ENCODE peak calls at places on chromosomes 12 and 14, in eight cellular contexts. A is cardiac muscle cell, O is suprapubic skin, S is right atrium auricular region, J is tibial nerve, M is A549, W is psoas muscle, T is choroid plexus epithelial cell. F is an unnamed sample.
A peak's percentile ranks its signal among the peaks of the same experiment; 100 is the strongest.

GRCh38 chr12:38771871-38772270 is 133.5 kb downstream of the CPNE8 start:
- DNase-seq in A (peak; percentile 4), O (no peak), S (no peak), J (no peak), M (no peak), W (no peak), T (peak; percentile 5), F (no peak)

GRCh38 chr14:105860615-105861580 is 334.5 kb downstream of the TMEM121 start:
- DNase-seq in A (no peak), O (peak; percentile 42), S (no peak), J (no peak), M (no peak), W (no peak), T (no peak), F (no peak)

GRCh38 chr12:34297126-34297789 is 275.0 kb downstream of the ALG10 start:
- DNase-seq in A (no peak), O (no peak), S (no peak), J (no peak), M (no peak), W (peak; percentile 7), T (no peak), F (no peak)

GRCh38 chr14:54465654-54466053 is 23.1 kb downstream of the GMFB start:
- DNase-seq in A (no peak), O (no peak), S (no peak), J (no peak), M (no peak), W (no peak), T (no peak), F (no peak)

GRCh38 chr12:12872139-12872933 is 19.0 kb upstream of the GPRC5A start:
- DNase-seq in A (peak; percentile 63), O (no peak), S (no peak), J (no peak), M (peak; percentile 95), W (no peak), T (peak; percentile 79), F (peak; percentile 62)

GRCh38 chr12:118055144-118055557 is 5.8 kb downstream of the WSB2 start:
- DNase-seq in A (no peak), O (peak; percentile 72), S (no peak), J (peak; percentile 29), M (peak; percentile 82), W (peak; percentile 54), T (peak; percentile 50), F (no peak)

GRCh38 chr14:95265106-95266094 is 54.3 kb downstream of the CLMN start:
- DNase-seq in A (peak; percentile 93), O (no peak), S (no peak), J (no peak), M (peak; percentile 97), W (no peak), T (peak; percentile 96), F (peak; percentile 94)

GRCh38 chr12:3311491-3312103 is 179.4 kb upstream of the PRMT8 start:
- DNase-seq in A (no peak), O (no peak), S (no peak), J (no peak), M (no peak), W (no peak), T (no peak), F (no peak)

GRCh38 chr12:57893460-57894353 is 47.2 kb upstream of the CTDSP2 start:
- DNase-seq in A (peak; percentile 97), O (peak; percentile 95), S (peak; percentile 95), J (peak; percentile 85), M (no peak), W (peak; percentile 92), T (peak; percentile 95), F (peak; percentile 97)

GRCh38 chr14:95272057-95272456 is 47.7 kb downstream of the CLMN start:
- DNase-seq in A (no peak), O (no peak), S (no peak), J (no peak), M (peak; percentile 25), W (no peak), T (no peak), F (no peak)

GRCh38 chr14:68306934-68307758 is 485.7 kb downstream of the ZFP36L1 start:
- DNase-seq in A (no peak), O (no peak), S (no peak), J (no peak), M (no peak), W (no peak), T (no peak), F (peak; percentile 40)

GRCh38 chr14:75459099-75459741 is 31.4 kb downstream of the JDP2 start:
- DNase-seq in A (no peak), O (peak; percentile 67), S (peak; percentile 74), J (no peak), M (peak; percentile 19), W (no peak), T (no peak), F (no peak)

GRCh38 chr14:88245321-88245720 is 77.7 kb downstream of the KCNK10 start:
- DNase-seq in A (no peak), O (no peak), S (no peak), J (no peak), M (no peak), W (no peak), T (no peak), F (no peak)

GRCh38 chr12:93080994-93081809 is 152.1 kb upstream of the EEA1 start:
- DNase-seq in A (peak; percentile 74), O (no peak), S (no peak), J (no peak), M (no peak), W (no peak), T (peak; percentile 80), F (peak; percentile 16)

GRCh38 chr14:69244946-69245345 is 15.0 kb upstream of the GALNT16 start:
- DNase-seq in A (no peak), O (no peak), S (no peak), J (no peak), M (no peak), W (no peak), T (no peak), F (peak; percentile 25)

GRCh38 chr14:102683399-102684275 is 91.2 kb downstream of the RCOR1 start:
- DNase-seq in A (no peak), O (no peak), S (no peak), J (no peak), M (no peak), W (no peak), T (no peak), F (no peak)

GRCh38 chr12:131057211-131057721 is 103.6 kb downstream of the ADGRD1 start:
- DNase-seq in A (no peak), O (no peak), S (no peak), J (no peak), M (no peak), W (no peak), T (no peak), F (no peak)
- TF ChIP-seq CTCF in A (no peak), O (no peak), S (no peak), J (no peak), M (no peak), W (no peak), T (no peak), F (no peak)

DNA sequence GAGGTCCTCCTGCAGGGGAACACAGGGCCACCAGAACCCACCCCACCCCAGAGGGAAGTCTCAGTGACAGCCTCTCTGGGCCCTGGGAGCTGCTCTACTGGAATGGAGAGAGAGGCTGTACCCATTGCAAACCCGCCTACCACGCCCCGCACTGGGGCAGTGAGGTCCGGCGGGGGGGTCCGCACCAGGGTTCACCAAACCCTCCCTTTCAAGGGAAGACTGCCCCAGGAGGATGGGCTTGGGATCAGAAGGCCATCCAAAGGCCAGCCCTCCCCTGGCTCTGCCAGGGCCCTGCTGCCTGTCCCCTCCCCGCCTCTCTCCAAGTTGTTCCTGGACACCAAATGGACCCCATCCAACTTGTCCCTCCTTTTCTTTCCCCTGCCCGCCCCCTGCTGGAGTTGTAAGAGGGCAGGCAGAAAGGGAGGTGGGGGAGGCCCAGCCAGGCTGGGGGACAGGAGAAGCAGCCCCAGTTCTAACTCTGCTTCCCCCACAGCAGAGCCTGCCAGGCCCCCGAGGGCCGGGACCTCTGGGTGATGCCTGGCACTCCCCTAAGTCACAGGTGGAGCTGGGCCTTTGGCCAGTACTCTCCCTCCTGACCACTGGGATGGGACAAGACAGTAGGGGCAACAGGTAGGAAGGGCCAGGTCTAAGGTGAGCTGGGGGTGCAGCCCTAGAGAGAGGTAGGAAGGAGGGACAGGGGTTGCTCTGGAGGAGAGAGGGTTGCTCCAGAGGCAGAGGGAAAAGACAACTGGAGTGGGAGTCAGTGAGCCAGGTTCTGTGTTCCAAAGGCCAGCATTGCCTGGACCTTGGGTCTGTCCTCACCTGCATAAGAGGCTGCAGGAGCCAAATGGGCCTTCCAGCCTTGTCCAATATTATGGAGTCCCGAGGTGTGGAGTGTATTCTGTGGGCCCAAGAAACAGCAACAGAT is 3.2 kb upstream of the DIO3 start:
- DNase-seq in A (peak; percentile 20), O (no peak), S (no peak), J (peak; percentile 68), M (peak; percentile 62), W (peak; percentile 41), T (no peak), F (no peak)
- H3K4me3 ChIP-seq in A (no peak overlapping the region), O (peak overlapping the region; percentile 50), S (no peak overlapping the region), J (peak overlapping the region; percentile 56), M (no peak overlapping the region), W (no peak overlapping the region), T (no peak overlapping the region), F (no peak overlapping the region)

GRCh38 chr14:73240816-73241480 is 3.6 kb downstream of the PAPLN start:
- DNase-seq in A (no peak), O (no peak), S (no peak), J (no peak), M (no peak), W (no peak), T (no peak), F (no peak)

GRCh38 chr14:73242274-73242960 is 5.1 kb downstream of the PAPLN start:
- DNase-seq in A (peak; percentile 37), O (no peak), S (no peak), J (no peak), M (no peak), W (no peak), T (peak; percentile 51), F (no peak)

GRCh38 chr14:73243341-73243740 is 6.0 kb downstream of the PAPLN start:
- DNase-seq in A (no peak), O (no peak), S (no peak), J (no peak), M (no peak), W (no peak), T (no peak), F (no peak)

GRCh38 chr14:73239463-73240241 is 2.3 kb downstream of the PAPLN start:
- DNase-seq in A (peak; percentile 72), O (peak; percentile 62), S (peak; percentile 75), J (peak; percentile 72), M (no peak), W (peak; percentile 44), T (peak; percentile 92), F (peak; percentile 47)

GRCh38 chr14:73241481-73242165 is 4.3 kb downstream of the PAPLN start:
- DNase-seq in A (no peak), O (no peak), S (no peak), J (no peak), M (no peak), W (no peak), T (no peak), F (no peak)
- TF ChIP-seq CTCF in A (no peak), O (no peak), S (no peak), J (no peak), M (no peak), W (no peak), T (no peak), F (no peak)

DNA sequence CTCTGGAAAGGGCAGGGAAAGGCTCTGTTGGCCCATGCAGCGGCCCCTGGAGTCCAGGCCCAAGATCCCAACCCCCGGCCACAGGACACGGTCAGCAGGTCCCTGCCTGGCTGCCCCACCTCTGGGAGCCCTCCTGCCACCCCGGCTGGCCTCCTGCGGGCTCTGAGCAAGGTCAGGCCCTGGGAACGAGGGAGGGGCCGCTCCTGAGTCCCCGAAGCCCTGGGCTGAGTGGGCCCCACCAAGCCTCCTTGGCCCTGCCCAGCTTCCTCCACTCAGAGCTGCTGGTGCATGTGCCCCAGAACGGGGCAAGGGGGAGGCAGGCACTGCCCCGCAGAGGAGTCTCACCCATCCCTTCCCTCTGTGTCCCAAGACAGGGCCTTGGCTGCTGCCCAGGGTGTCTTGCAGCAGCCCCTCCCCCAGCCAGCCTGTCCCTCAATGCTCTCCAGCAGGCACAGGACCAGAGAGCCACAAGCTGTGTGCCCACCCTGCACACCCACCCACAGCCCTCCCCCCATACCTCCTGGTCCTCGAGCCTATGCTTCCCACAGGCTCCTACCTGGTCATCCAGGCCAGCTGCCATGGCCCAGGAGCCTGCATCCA is 7.4 kb upstream of the C14orf180 start:
- DNase-seq in A (no peak), O (no peak), S (no peak), J (no peak), M (no peak), W (no peak), T (no peak), F (no peak)
- H3K4me3 ChIP-seq in A (no peak overlapping the region), O (no peak overlapping the region), S (no peak overlapping the region), J (no peak overlapping the region), M (no peak overlapping the region), W (no peak overlapping the region), T (no peak overlapping the region), F (no peak overlapping the region)